ENCODE peak calls at places on chromosomes 1 and 21, in six cellular contexts. W is body of pancreas; M is activated CD4-positive, alpha-beta T cell treated with anti-CD3 and anti-CD28 coated beads for 48 hours; Z is stimulated activated CD4-positive, alpha-beta T cell treated with anti-CD3 and anti-CD28 coated beads, Interleukin-1b, Interleukin-23, amount 100 ng/mL, for 24 hours; H is CD8-positive, alpha-beta T cell; N is activated B cell treated with CpG ODN at 0.5 μM for 24 hours. K is an unnamed sample.

GRCh38 chr1:41724248-41724647 is 194.5 kb downstream of the HIVEP3 start:
- DNase-seq in W (no peak), M (no peak), Z (no peak), H (no peak), N (no peak), K (no peak)

GRCh38 chr1:92310185-92310597 is 11.3 kb downstream of the RPAP2 start:
- DNase-seq in W (no peak), M (no peak), Z (no peak), H (no peak), N (no peak), K (no peak)

GRCh38 chr1:219668446-219668845 is 55.5 kb upstream of the ZC3H11B start:
- DNase-seq in W (no peak), M (no peak), Z (no peak), H (no peak), N (no peak), K (no peak)

GRCh38 chr1:235050911-235051360 is 77.7 kb downstream of the TOMM20 start:
- DNase-seq in W (no peak), M (peak), Z (no peak), H (no peak), N (peak), K (no peak)

GRCh38 chr1:103333141-103333540 is 192.4 kb upstream of the RNPC3 start:
- DNase-seq in W (no peak), M (no peak), Z (no peak), H (no peak), N (no peak), K (no peak)

GRCh38 chr1:23370744-23371710 is 1.4 kb upstream of the ZNF436 start:
- DNase-seq in W (no peak), M (no peak), Z (no peak), H (no peak), N (no peak), K (no peak)

GRCh38 chr1:97832490-97832889 is 88.3 kb downstream of the DPYD start:
- DNase-seq in W (no peak), M (no peak), Z (no peak), H (no peak), N (no peak), K (no peak)

GRCh38 chr1:24632776-24633175 is 10.3 kb upstream of the SRRM1 start:
- DNase-seq in W (no peak), M (no peak), Z (no peak), H (no peak), N (no peak), K (no peak)

GRCh38 chr1:24704411-24705259 is 40.6 kb upstream of the CLIC4 start:
- DNase-seq in W (no peak), M (no peak), Z (no peak), H (no peak), N (no peak), K (no peak)

GRCh38 chr1:23101891-23102688 is 66.6 kb downstream of the LUZP1 start:
- DNase-seq in W (no peak), M (no peak), Z (no peak), H (no peak), N (no peak), K (no peak)

GRCh38 chr1:79929356-79929755 is 922.8 kb upstream of the ADGRL4 start:
- DNase-seq in W (no peak), M (no peak), Z (no peak), H (no peak), N (no peak), K (no peak)

GRCh38 chr1:47333578-47333921 is at the start of gene CMPK1:
- DNase-seq in W (peak), M (peak), Z (peak), H (peak), N (peak), K (no peak)

GRCh38 chr1:237562247-237562823 is 328.4 kb downstream of the ZP4 start:
- DNase-seq in W (no peak), M (no peak), Z (no peak), H (no peak), N (no peak), K (no peak)

GRCh38 chr1:230188826-230189225 is 121.8 kb downstream of the GALNT2 start:
- DNase-seq in W (no peak), M (no peak), Z (no peak), H (no peak), N (no peak), K (no peak)

GRCh38 chr1:101166583-101167120 is 70.2 kb upstream of the S1PR1 start:
- DNase-seq in W (no peak), M (no peak), Z (no peak), H (no peak), N (no peak), K (no peak)

GRCh38 chr1:179550753-179551682 is 24.7 kb downstream of the NPHS2 start:
- DNase-seq in W (no peak), M (no peak), Z (no peak), H (no peak), N (no peak), K (no peak)

GRCh38 chr21:25995283-25995682 is 175.3 kb downstream of the APP start:
- DNase-seq in W (no peak), M (no peak), Z (no peak), H (no peak), N (no peak), K (no peak)

GRCh38 chr1:193662030-193662429 is 475.6 kb upstream of the B3GALT2 start:
- DNase-seq in W (no peak), M (no peak), Z (no peak), H (no peak), N (no peak), K (no peak)

GRCh38 chr1:39733161-39733560 is 5.5 kb upstream of the PPIE start:
- DNase-seq in W (peak), M (peak), Z (no peak), H (no peak), N (no peak), K (no peak)

GRCh38 chr1:116720406-116721071 is 33.7 kb upstream of the CD2 start:
- DNase-seq in W (no peak), M (no peak), Z (no peak), H (no peak), N (no peak), K (no peak)

GRCh38 chr1:32215629-32216505 is 6.3 kb downstream of the TMEM234 start:
- DNase-seq in W (peak), M (peak), Z (no peak), H (peak), N (no peak), K (no peak)

GRCh38 chr1:44048816-44049215 is 17.6 kb upstream of the SLC6A9 start:
- DNase-seq in W (no peak), M (no peak), Z (no peak), H (no peak), N (no peak), K (no peak)

GRCh38 chr1:112672842-112673241 is 1.6 kb upstream of the MOV10 start:
- DNase-seq in W (no peak), M (no peak), Z (no peak), H (no peak), N (no peak), K (no peak)

GRCh38 chr1:43660355-43660754 is 10.4 kb downstream of the KDM4A start:
- DNase-seq in W (no peak), M (no peak), Z (no peak), H (no peak), N (no peak), K (no peak)

GRCh38 chr1:225689882-225690459 is 37.0 kb upstream of the ENAH start:
- DNase-seq in W (no peak), M (no peak), Z (no peak), H (no peak), N (no peak), K (no peak)

GRCh38 chr1:30704271-30704670 is 19.1 kb downstream of the MATN1 start:
- DNase-seq in W (no peak), M (no peak), Z (no peak), H (no peak), N (no peak), K (no peak)

GRCh38 chr1:112133487-112133886 is 144.0 kb upstream of the KCND3 start:
- DNase-seq in W (no peak), M (no peak), Z (no peak), H (no peak), N (no peak), K (no peak)

GRCh38 chr1:170200665-170201397 is 55.1 kb downstream of the NTMT2 start:
- DNase-seq in W (no peak), M (no peak), Z (no peak), H (no peak), N (no peak), K (no peak)